ENCODE peak calls at places on chromosome 7, in five cellular contexts. L is GM10248, O is KG1, R is left lung, A is T-helper 1 cell. D is an unnamed sample.

GRCh38 chr7:32591938-32592337 is 96.6 kb downstream of the AVL9 start:
- DNase-seq in O (no peak), L (no peak), R (no peak), A (no peak), D (no peak)

GRCh38 chr7:5217851-5218331 is 27.9 kb downstream of the WIPI2 start:
- DNase-seq in R (peak), A (no peak), O (no peak), L (peak), D (no peak)

GRCh38 chr7:10128748-10129147 is 844.9 kb upstream of the PHF14 start:
- DNase-seq in R (no peak), A (no peak), O (no peak), L (no peak), D (no peak)

GRCh38 chr7:88306590-88307048 is at the start of gene STEAP4:
- DNase-seq in L (no peak), A (no peak), O (peak), R (peak), D (peak)

GRCh38 chr7:48964074-48964473 is 39.7 kb downstream of the CDC14C start:
- DNase-seq in R (no peak), L (no peak), O (no peak), A (no peak), D (peak)

GRCh38 chr7:143405671-143406352 is 2.8 kb downstream of the EPHA1 start:
- DNase-seq in O (no peak), R (no peak), L (no peak), A (no peak), D (no peak)

GRCh38 chr7:139765143-139765542 is 12.7 kb downstream of the HIPK2 start:
- DNase-seq in A (no peak), O (no peak), R (no peak), L (no peak), D (no peak)

GRCh38 chr7:5143935-5144903 is 45.8 kb upstream of the WIPI2 start:
- DNase-seq in O (no peak), L (peak), A (peak), R (no peak), D (peak)

GRCh38 chr7:87926581-87927461 is 7.2 kb upstream of the ADAM22 start:
- DNase-seq in R (peak), L (peak), A (no peak), O (no peak), D (no peak)

GRCh38 chr7:30931161-30931926 is 19.7 kb downstream of the AQP1 start:
- DNase-seq in L (peak), O (no peak), A (no peak), R (no peak), D (no peak)

GRCh38 chr7:79434098-79434497 is 19.4 kb downstream of the MAGI2 start:
- DNase-seq in O (no peak), A (no peak), L (no peak), R (no peak), D (no peak)

GRCh38 chr7:24703296-24703695 is 54.0 kb downstream of the GSDME start:
- DNase-seq in R (no peak), O (no peak), L (no peak), A (no peak), D (no peak)

GRCh38 chr7:2079332-2080068 is 153.2 kb downstream of the MAD1L1 start:
- DNase-seq in A (no peak), L (no peak), O (no peak), R (no peak), D (peak)

GRCh38 chr7:47441796-47442744 is 139.8 kb downstream of the TNS3 start:
- DNase-seq in L (no peak), R (no peak), O (no peak), A (no peak), D (no peak)

GRCh38 chr7:77738871-77739270 is 42.6 kb downstream of the RSBN1L start:
- DNase-seq in O (no peak), R (no peak), L (no peak), A (no peak), D (no peak)

GRCh38 chr7:105680505-105681187 is 99.4 kb upstream of the EFCAB10 start:
- DNase-seq in R (peak), O (no peak), A (no peak), L (no peak), D (no peak)

GRCh38 chr7:71408276-71408675 is 276.3 kb downstream of the GALNT17 start:
- DNase-seq in R (no peak), L (no peak), A (no peak), O (no peak), D (no peak)

GRCh38 chr7:155282671-155283070 is 15.0 kb upstream of the INSIG1 start:
- DNase-seq in R (peak), A (no peak), L (no peak), O (no peak), D (no peak)

GRCh38 chr7:641269-641671 is 85.2 kb upstream of the DNAAF5 start:
- DNase-seq in L (no peak), O (no peak), R (no peak), A (no peak), D (no peak)

GRCh38 chr7:136937436-136937835 is 69.0 kb downstream of the CHRM2 start:
- DNase-seq in R (no peak), L (no peak), A (no peak), O (no peak), D (no peak)

GRCh38 chr7:43495572-43495971 is 87.3 kb upstream of the STK17A start:
- DNase-seq in A (no peak), O (no peak), R (no peak), L (no peak), D (no peak)

GRCh38 chr7:104327534-104327933 is 869 bp upstream of the LHFPL3 start:
- DNase-seq in R (no peak), O (no peak), A (no peak), L (no peak), D (no peak)

GRCh38 chr7:112866424-112866823 is 76.2 kb upstream of the TMEM168 start:
- DNase-seq in L (peak), O (no peak), A (no peak), R (no peak), D (no peak)

GRCh38 chr7:460374-461117 is 59.1 kb downstream of the PDGFA start:
- DNase-seq in O (no peak), R (no peak), L (no peak), A (no peak), D (no peak)

GRCh38 chr7:33716581-33717477 is 188.5 kb upstream of the BMPER start:
- DNase-seq in R (no peak), L (no peak), O (no peak), A (no peak), D (no peak)

GRCh38 chr7:7489546-7489945 is 46.1 kb downstream of the COL28A1 start:
- DNase-seq in A (no peak), R (no peak), L (no peak), O (no peak), D (no peak)